ENCODE peak calls at places on chromosome 21, in nine cellular contexts. W is A549, S is left lung, N is H54, P is COR-L47, I is NCI-H1092 treated with DMSO at 0.1 percent for 48 hours, R is GDM1, B is NCI-H748 treated with DMSO at 0.1 percent for 48 hours, G is body of pancreas. Q is an unnamed sample.

GRCh38 chr21:43211085-43212071 is 42.6 kb downstream of the CRYAA start:
- DNase-seq in W (no peak), S (peak; percentile 83), N (no peak), P (peak; percentile 36), I (no peak), R (no peak), B (no peak), G (peak; percentile 80), Q (no peak)

GRCh38 chr21:44894687-44895302 is 21.3 kb upstream of the PTTG1IP start:
- DNase-seq in W (no peak), S (peak; percentile 53), N (no peak), P (no peak), I (no peak), R (no peak), B (no peak), G (no peak), Q (no peak)

GRCh38 chr21:26795866-26796329 is 49.3 kb downstream of the ADAMTS1 start:
- DNase-seq in W (peak; percentile 4), S (no peak), N (peak; percentile 40), P (peak; percentile 95), I (peak; percentile 51), R (no peak), B (peak; percentile 77), G (peak; percentile 19), Q (no peak)

GRCh38 chr21:36799869-36800268 is 101.0 kb downstream of the SIM2 start:
- DNase-seq in W (no peak), S (no peak), N (no peak), P (no peak), I (no peak), R (no peak), B (no peak), G (no peak), Q (no peak)

GRCh38 chr21:42991992-42992740 is 17.8 kb downstream of the PKNOX1 start:
- DNase-seq in W (no peak), S (no peak), N (peak; percentile 79), P (no peak), I (no peak), R (no peak), B (no peak), G (peak; percentile 23), Q (no peak)

GRCh38 chr21:29870814-29871213 is 69.0 kb downstream of the GRIK1 start:
- DNase-seq in W (no peak), S (no peak), N (no peak), P (no peak), I (no peak), R (no peak), B (no peak), G (no peak), Q (no peak)

GRCh38 chr21:44960141-44961092 is 20.6 kb downstream of the SLX9 start:
- DNase-seq in W (no peak), S (peak; percentile 50), N (no peak), P (no peak), I (no peak), R (no peak), B (no peak), G (no peak), Q (no peak)

GRCh38 chr21:34154878-34155277 is 81.5 kb downstream of the MRPS6 start:
- DNase-seq in W (no peak), S (no peak), N (no peak), P (no peak), I (no peak), R (no peak), B (no peak), G (no peak), Q (no peak)

GRCh38 chr21:15688016-15688415 is 41.8 kb upstream of the USP25 start:
- DNase-seq in W (no peak), S (no peak), N (no peak), P (no peak), I (no peak), R (no peak), B (no peak), G (no peak), Q (no peak)

GRCh38 chr21:41460578-41461527 is 34.8 kb downstream of the MX1 start:
- DNase-seq in W (peak; percentile 31), S (peak; percentile 89), N (peak; percentile 64), P (peak; percentile 68), I (peak; percentile 54), R (peak; percentile 54), B (peak; percentile 16), G (peak; percentile 84), Q (peak; percentile 17)

GRCh38 chr21:16533692-16534407 is 804.1 kb downstream of the USP25 start:
- DNase-seq in W (no peak), S (no peak), N (no peak), P (no peak), I (peak; percentile 20), R (no peak), B (no peak), G (no peak), Q (peak; percentile 60)

GRCh38 chr21:42624095-42624830 is 29.2 kb upstream of the PDE9A start:
- DNase-seq in W (no peak), S (no peak), N (no peak), P (no peak), I (no peak), R (no peak), B (no peak), G (peak; percentile 48), Q (no peak)

GRCh38 chr21:42864812-42865211 is 14.5 kb downstream of the WDR4 start:
- DNase-seq in W (no peak), S (no peak), N (no peak), P (no peak), I (no peak), R (no peak), B (no peak), G (no peak), Q (no peak)

GRCh38 chr21:45580181-45580575 is 37.9 kb upstream of the SLC19A1 start:
- DNase-seq in W (no peak), S (no peak), N (no peak), P (no peak), I (no peak), R (no peak), B (no peak), G (no peak), Q (no peak)

GRCh38 chr21:41580758-41581554 is 73.0 kb upstream of the TMPRSS2 start:
- DNase-seq in W (no peak), S (no peak), N (no peak), P (no peak), I (no peak), R (no peak), B (no peak), G (no peak), Q (no peak)

GRCh38 chr21:17794631-17795030 is 24.5 kb downstream of the C21orf91 start:
- DNase-seq in W (no peak), S (no peak), N (no peak), P (no peak), I (no peak), R (no peak), B (no peak), G (no peak), Q (no peak)

Q was measured in cerebellar cortex.